ENCODE peak calls at places on chromosome 13, in five cellular contexts. R is WTC11; D is upper lobe of right lung; W is K562; Y is activated naive CD8-positive, alpha-beta T cell treated with anti-CD3 and anti-CD28 coated beads, Interleukin-2, amount 50 U/mL, for 24 hours. K is an unnamed sample.

GRCh38 chr13:108915634-108916497 is 286.5 kb downstream of the MYO16 start:
- ATAC-seq in R (no peak), D (peak; percentile 85), W (peak; percentile 97), Y (peak; percentile 97), K (peak; percentile 91)

GRCh38 chr13:63840551-63841421 is 2425.1 kb upstream of the PCDH20 start:
- ATAC-seq in R (no peak), D (no peak), W (no peak), Y (no peak), K (no peak)

GRCh38 chr13:97539651-97540230 is 105.8 kb downstream of the RAP2A start:
- ATAC-seq in R (no peak), D (no peak), W (no peak), Y (peak; percentile 68), K (peak; percentile 44)

GRCh38 chr13:77415253-77416127 is 88.6 kb upstream of the MYCBP2 start:
- ATAC-seq in R (no peak), D (no peak), W (peak; percentile 25), Y (peak; percentile 71), K (peak; percentile 35)

GRCh38 chr13:80215368-80215767 is 125.6 kb downstream of the SPRY2 start:
- ATAC-seq in R (no peak), D (peak; percentile 78), W (no peak), Y (no peak), K (no peak)

GRCh38 chr13:40895715-40896184 is 106.3 kb downstream of the SLC25A15 start:
- ATAC-seq in R (no peak), D (no peak), W (peak; percentile 31), Y (no peak), K (no peak)

GRCh38 chr13:54185785-54186184 is 1157.2 kb downstream of the OLFM4 start:
- ATAC-seq in R (peak; percentile 97), D (no peak), W (no peak), Y (no peak), K (no peak)

GRCh38 chr13:27264181-27264580 is 6.4 kb upstream of the RASL11A start:
- ATAC-seq in R (no peak), D (no peak), W (no peak), Y (peak; percentile 72), K (no peak)

GRCh38 chr13:90757127-90757680 is 590.3 kb upstream of the MIR17HG start:
- ATAC-seq in R (no peak), D (peak; percentile 24), W (no peak), Y (no peak), K (no peak)